ENCODE peak calls at places on chromosomes 11 and 22, in four cellular contexts. L, R, Y and Q are unnamed samples.

GRCh38 chr11:129317564-129317963 is 58.1 kb upstream of the BARX2 start:
- DNase-seq in L (no peak), R (no peak), Y (no peak), Q (no peak)

GRCh38 chr11:120288021-120288420 is 37.1 kb upstream of the TLCD5 start:
- DNase-seq in L (no peak), R (no peak), Y (no peak), Q (no peak)

GRCh38 chr11:123475478-123475877 is 45.4 kb downstream of the GRAMD1B start:
- DNase-seq in L (no peak), R (no peak), Y (no peak), Q (no peak)

GRCh38 chr22:45420539-45420938 is 7.0 kb downstream of the RIBC2 start:
- DNase-seq in L (no peak), R (no peak), Y (no peak), Q (no peak)

GRCh38 chr11:2775083-2775625 is 75.4 kb upstream of the KCNQ1OT1 start:
- DNase-seq in L (peak), R (no peak), Y (no peak), Q (peak)

GRCh38 chr22:43811777-43812148 is 342 bp downstream of the EFCAB6 start:
- DNase-seq in L (no peak), R (peak), Y (no peak), Q (peak)

GRCh38 chr11:100328626-100329340 is 358.3 kb upstream of the ARHGAP42 start:
- DNase-seq in L (no peak), R (no peak), Y (no peak), Q (no peak)

GRCh38 chr11:125451400-125452124 is 44.5 kb downstream of the FEZ1 start:
- DNase-seq in L (peak), R (peak), Y (no peak), Q (peak)

GRCh38 chr11:12678991-12679390 is 4.8 kb downstream of the TEAD1 start:
- DNase-seq in L (no peak), R (no peak), Y (no peak), Q (no peak)

GRCh38 chr11:3947084-3947483 is 91.6 kb downstream of the STIM1 start:
- DNase-seq in L (no peak), R (peak), Y (no peak), Q (no peak)

GRCh38 chr22:39980635-39981034 is 14.1 kb upstream of the FAM83F start:
- DNase-seq in L (no peak), R (no peak), Y (no peak), Q (no peak)

GRCh38 chr11:46247664-46248063 is 29.8 kb upstream of the CREB3L1 start:
- DNase-seq in L (no peak), R (peak), Y (no peak), Q (no peak)

GRCh38 chr11:12494699-12495098 is 117.3 kb downstream of the PARVA start:
- DNase-seq in L (no peak), R (no peak), Y (no peak), Q (no peak)

GRCh38 chr11:125790825-125791224 is 2.9 kb downstream of the PATE3 start:
- DNase-seq in L (no peak), R (no peak), Y (no peak), Q (no peak)

GRCh38 chr11:10627816-10628215 is 59.4 kb upstream of the LYVE1 start:
- DNase-seq in L (peak), R (no peak), Y (no peak), Q (no peak)

GRCh38 chr22:24973867-24974266 is 21.4 kb downstream of the KIAA1671 start:
- DNase-seq in L (no peak), R (peak), Y (no peak), Q (no peak)

GRCh38 chr11:128948583-128948982 is 5.9 kb upstream of the TP53AIP1 start:
- DNase-seq in L (no peak), R (no peak), Y (no peak), Q (no peak)

GRCh38 chr22:36918730-36919129 is 5.3 kb downstream of the CSF2RB start:
- DNase-seq in L (no peak), R (no peak), Y (no peak), Q (no peak)

GRCh38 chr11:32713496-32713895 is 81.0 kb downstream of the CCDC73 start:
- DNase-seq in L (no peak), R (no peak), Y (no peak), Q (no peak)

GRCh38 chr11:130786987-130787688 is 129.1 kb downstream of the SNX19 start:
- DNase-seq in L (no peak), R (no peak), Y (no peak), Q (no peak)

GRCh38 chr22:21951931-21952465 is 650 bp downstream of the PPM1F start:
- DNase-seq in L (peak), R (peak), Y (no peak), Q (no peak)

GRCh38 chr11:122666743-122667142 is 11.2 kb downstream of the UBASH3B start:
- DNase-seq in L (no peak), R (no peak), Y (no peak), Q (no peak)

GRCh38 chr11:123590296-123590912 is 64.0 kb downstream of the SCN3B start:
- DNase-seq in L (no peak), R (peak), Y (no peak), Q (no peak)

GRCh38 chr11:33598426-33599069 is 102.1 kb downstream of the C11orf91 start:
- DNase-seq in L (no peak), R (no peak), Y (no peak), Q (no peak)

GRCh38 chr11:103007521-103007920 is 52.0 kb upstream of the MMP13 start:
- DNase-seq in L (no peak), R (no peak), Y (no peak), Q (no peak)

GRCh38 chr11:45960387-45961110 is 38.1 kb downstream of the LARGE2 start:
- DNase-seq in L (no peak), R (no peak), Y (no peak), Q (no peak)

GRCh38 chr11:28834877-28835276 is 726.7 kb downstream of the METTL15 start:
- DNase-seq in L (no peak), R (no peak), Y (no peak), Q (no peak)

GRCh38 chr11:12390687-12391110 is 13.3 kb downstream of the PARVA start:
- DNase-seq in L (no peak), R (no peak), Y (no peak), Q (no peak)

GRCh38 chr11:12287009-12287373 is 90.4 kb upstream of the PARVA start:
- DNase-seq in L (no peak), R (peak), Y (peak), Q (peak)

GRCh38 chr22:38850941-38851849 is 7.4 kb upstream of the NPTXR start:
- DNase-seq in L (no peak), R (no peak), Y (no peak), Q (no peak)

GRCh38 chr11:114102993-114103896 is 43.7 kb downstream of the ZBTB16 start:
- DNase-seq in L (no peak), R (no peak), Y (no peak), Q (no peak)

GRCh38 chr22:36136988-36137387 is 23.6 kb downstream of the APOL3 start:
- DNase-seq in L (no peak), R (no peak), Y (no peak), Q (no peak)

GRCh38 chr22:26534166-26534855 is 22.0 kb upstream of the TFIP11 start:
- DNase-seq in L (no peak), R (no peak), Y (no peak), Q (no peak)

GRCh38 chr11:67507242-67507890 is 596 bp downstream of the CDK2AP2 start:
- DNase-seq in L (no peak), R (peak), Y (no peak), Q (no peak)
- H3K27ac ChIP-seq in L (peak), R (peak), Y (peak), Q (peak)

DNA sequence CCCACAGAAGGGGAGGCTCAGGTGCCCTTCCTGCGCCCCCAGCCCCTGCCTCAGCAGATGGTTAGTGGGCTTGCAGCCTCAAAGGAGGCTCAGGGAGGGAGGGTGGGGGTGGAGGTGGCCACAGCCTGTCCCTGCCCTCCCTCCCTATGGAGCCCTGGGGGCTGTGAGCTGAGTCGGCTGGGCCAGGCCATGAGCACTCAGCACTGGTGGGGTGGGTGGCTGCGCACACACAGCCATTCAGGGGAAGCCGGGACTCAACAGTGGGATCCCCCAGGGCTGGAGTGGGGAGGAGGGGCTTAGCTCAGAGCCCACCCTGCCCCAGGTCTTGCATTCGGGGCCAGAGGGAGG is 50.2 kb downstream of the FLRT1 start:
- DNase-seq in L (no peak), R (no peak), Y (no peak), Q (no peak)
- H3K27ac ChIP-seq in L (no peak), R (no peak), Y (no peak), Q (no peak)

GRCh38 chr22:20243176-20243544 is 25.0 kb downstream of the RTN4R start:
- DNase-seq in L (no peak), R (no peak), Y (no peak), Q (no peak)
- H3K27ac ChIP-seq in L (peak), R (no peak), Y (no peak), Q (no peak)

GRCh38 chr11:134691985-134692384 is 279.9 kb upstream of the B3GAT1 start:
- DNase-seq in L (no peak), R (no peak), Y (no peak), Q (no peak)
- H3K27ac ChIP-seq in L (no peak), R (no peak), Y (no peak), Q (no peak)

GRCh38 chr22:27775087-27775697 is 26.4 kb downstream of the MN1 start:
- DNase-seq in L (no peak), R (no peak), Y (no peak), Q (no peak)
- H3K27ac ChIP-seq in L (no peak), R (peak), Y (no peak), Q (no peak)

DNA sequence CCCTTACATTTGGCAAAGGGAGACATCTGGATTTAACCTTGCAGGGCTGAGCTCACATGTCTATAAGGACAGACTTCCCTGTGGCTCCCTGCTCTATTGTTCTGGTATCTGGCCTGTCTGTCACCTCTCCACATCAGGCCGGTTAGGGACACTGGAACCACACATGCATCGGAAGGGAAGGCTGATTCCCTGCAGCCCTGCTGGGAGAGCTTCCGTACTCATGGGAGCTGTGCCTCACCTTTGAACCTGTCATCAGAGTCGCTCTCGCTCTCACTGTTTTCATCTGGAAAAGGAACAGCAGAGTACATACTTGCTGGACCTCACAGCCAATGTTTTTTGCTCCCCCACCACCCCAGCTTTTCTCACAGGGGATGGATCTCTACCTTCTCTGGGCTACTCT is 31.2 kb downstream of the RPL27A start:
- DNase-seq in L (no peak), R (no peak), Y (no peak), Q (no peak)
- H3K27ac ChIP-seq in L (no peak), R (peak), Y (no peak), Q (no peak)

GRCh38 chr11:60866911-60867870 is at the start of gene ZP1:
- DNase-seq in L (peak), R (no peak), Y (no peak), Q (no peak)
- H3K27ac ChIP-seq in L (no peak), R (no peak), Y (no peak), Q (no peak)

GRCh38 chr11:69959461-69959860 is 118.7 kb upstream of the ANO1 start:
- DNase-seq in L (no peak), R (no peak), Y (no peak), Q (no peak)

GRCh38 chr11:69958308-69958707 is 119.8 kb upstream of the ANO1 start:
- DNase-seq in L (no peak), R (no peak), Y (no peak), Q (no peak)

GRCh38 chr11:69957849-69958248 is 120.3 kb upstream of the ANO1 start:
- DNase-seq in L (peak), R (no peak), Y (no peak), Q (no peak)

GRCh38 chr11:69954756-69955155 is 123.4 kb upstream of the ANO1 start:
- DNase-seq in L (peak), R (no peak), Y (no peak), Q (no peak)

DNA sequence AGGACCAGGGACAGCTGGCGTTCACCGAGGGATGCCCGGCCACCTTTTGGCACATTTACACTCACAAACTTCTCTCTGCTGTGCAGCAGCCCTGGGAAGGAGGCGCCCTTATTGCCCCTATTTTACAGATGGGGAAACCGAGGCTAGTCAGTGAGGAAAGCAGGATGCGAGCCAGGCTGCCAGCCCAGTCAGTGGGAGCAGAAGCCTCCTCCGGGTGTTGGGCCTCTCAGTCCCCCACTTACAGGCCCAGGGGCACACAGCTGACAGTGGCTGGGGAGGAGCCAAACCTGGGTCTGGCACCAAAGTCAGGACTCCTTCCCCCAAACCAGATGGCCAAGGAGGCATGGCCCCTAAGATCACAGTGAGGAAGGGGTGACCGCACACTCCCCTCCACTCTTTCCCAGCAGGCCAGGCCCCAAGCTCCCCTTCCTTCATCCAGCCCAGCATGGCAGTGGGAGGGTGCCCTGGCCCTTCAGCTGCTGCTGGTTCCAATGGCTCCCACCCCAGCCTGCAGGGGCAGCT is 121.4 kb upstream of the ANO1 start:
- DNase-seq in L (peak), R (no peak), Y (no peak), Q (no peak)
- H3K27ac ChIP-seq in L (no peak), R (no peak), Y (no peak), Q (no peak)

GRCh38 chr22:31039393-31039792 is 41.7 kb upstream of the SMTN start:
- DNase-seq in L (no peak), R (peak), Y (no peak), Q (peak)
- H3K27ac ChIP-seq in L (peak), R (peak), Y (no peak), Q (peak)